ENCODE peak calls at places on chromosomes 1 and 21, in nine cellular contexts. C is omental fat pad; Q is frontal cortex; B is body of pancreas; W is foreskin melanocyte; F is SHP77; O is activated CD4-positive, alpha-beta T cell treated with anti-CD3 and anti-CD28 coated beads for 24 hours; H is activated CD4-positive, CD25-positive, alpha-beta regulatory T cell treated with anti-CD3 and anti-CD28 coated beads, Interleukin-2, amount 50 U/mL, for 72 hours; T is NCI-H510A treated with DMSO at 0.1 percent for 48 hours. G is an unnamed sample.

GRCh38 chr1:193417420-193417819 is 231.0 kb upstream of the B3GALT2 start:
- DNase-seq in C (no peak), Q (no peak), B (no peak), W (peak), F (no peak), O (no peak), H (no peak), T (no peak), G (no peak)

GRCh38 chr1:210697185-210697584 is 368.5 kb downstream of the HHAT start:
- DNase-seq in C (no peak), Q (no peak), B (no peak), W (no peak), F (no peak), O (no peak), H (no peak), T (no peak), G (no peak)

GRCh38 chr1:38671221-38671620 is 188.4 kb downstream of the RRAGC start:
- DNase-seq in C (no peak), Q (no peak), B (no peak), W (peak), F (no peak), O (no peak), H (no peak), T (no peak), G (no peak)

GRCh38 chr1:24996983-24997893 is 67.2 kb upstream of the RUNX3 start:
- DNase-seq in C (no peak), Q (no peak), B (no peak), W (no peak), F (no peak), O (no peak), H (no peak), T (no peak), G (no peak)

GRCh38 chr1:199574949-199575348 is 452.6 kb upstream of the NR5A2 start:
- DNase-seq in C (no peak), Q (no peak), B (no peak), W (no peak), F (no peak), O (no peak), H (no peak), T (no peak), G (no peak)

GRCh38 chr1:150875197-150876110 is 945 bp downstream of the ARNT start:
- DNase-seq in C (no peak), Q (no peak), B (no peak), W (no peak), F (no peak), O (no peak), H (no peak), T (no peak), G (peak)

GRCh38 chr1:226248091-226248490 is 24.6 kb downstream of the MIXL1 start:
- DNase-seq in C (no peak), Q (no peak), B (no peak), W (no peak), F (no peak), O (no peak), H (no peak), T (no peak), G (no peak)

GRCh38 chr1:116825400-116825734 is 71.1 kb downstream of the CD2 start:
- DNase-seq in C (no peak), Q (peak), B (no peak), W (no peak), F (peak), O (no peak), H (no peak), T (no peak), G (no peak)

GRCh38 chr1:113917400-113918082 is 11.6 kb upstream of the HIPK1 start:
- DNase-seq in C (no peak), Q (no peak), B (no peak), W (no peak), F (no peak), O (no peak), H (no peak), T (no peak), G (no peak)

GRCh38 chr1:228020686-228021525 is 14.1 kb downstream of the WNT3A start:
- DNase-seq in C (no peak), Q (no peak), B (peak), W (no peak), F (no peak), O (no peak), H (peak), T (no peak), G (no peak)

GRCh38 chr21:45341779-45342178 is 54.1 kb upstream of the POFUT2 start:
- DNase-seq in C (no peak), Q (no peak), B (peak), W (no peak), F (no peak), O (no peak), H (no peak), T (no peak), G (peak)

GRCh38 chr1:59142663-59143487 is 154.0 kb upstream of the FGGY start:
- DNase-seq in C (no peak), Q (peak), B (no peak), W (no peak), F (no peak), O (no peak), H (no peak), T (no peak), G (no peak)

GRCh38 chr1:177586429-177586828 is 383.4 kb downstream of the SEC16B start:
- DNase-seq in C (no peak), Q (no peak), B (no peak), W (no peak), F (no peak), O (no peak), H (no peak), T (no peak), G (no peak)

GRCh38 chr1:157034137-157034800 is 11.3 kb downstream of the ARHGEF11 start:
- DNase-seq in C (no peak), Q (no peak), B (no peak), W (peak), F (no peak), O (no peak), H (no peak), T (no peak), G (no peak)

GRCh38 chr1:85581802-85582686 is 1.5 kb downstream of the CCN1 start:
- DNase-seq in C (no peak), Q (no peak), B (peak), W (no peak), F (no peak), O (no peak), H (no peak), T (peak), G (no peak)

GRCh38 chr1:111203681-111204210 is 3.3 kb upstream of the DENND2D start:
- DNase-seq in C (no peak), Q (peak), B (peak), W (no peak), F (no peak), O (peak), H (peak), T (peak), G (no peak)

GRCh38 chr21:41803316-41803715 is 36.5 kb upstream of the RIPK4 start:
- DNase-seq in C (no peak), Q (no peak), B (no peak), W (no peak), F (no peak), O (no peak), H (no peak), T (no peak), G (no peak)

GRCh38 chr1:79792212-79792575 is 785.7 kb upstream of the ADGRL4 start:
- DNase-seq in C (no peak), Q (no peak), B (no peak), W (no peak), F (no peak), O (no peak), H (no peak), T (no peak), G (no peak)

GRCh38 chr1:59432531-59433439 is 135.9 kb downstream of the FGGY start:
- DNase-seq in C (no peak), Q (no peak), B (no peak), W (no peak), F (no peak), O (no peak), H (no peak), T (no peak), G (peak)

GRCh38 chr1:22553104-22553880 is 10.0 kb upstream of the EPHA8 start:
- DNase-seq in C (no peak), Q (no peak), B (peak), W (no peak), F (no peak), O (no peak), H (no peak), T (no peak), G (no peak)

GRCh38 chr1:62196091-62196690 is 1.5 kb downstream of the L1TD1 start:
- DNase-seq in C (no peak), Q (no peak), B (no peak), W (no peak), F (no peak), O (no peak), H (no peak), T (no peak), G (no peak)

GRCh38 chr1:24360681-24361080 is 41.5 kb downstream of the GRHL3 start:
- DNase-seq in C (no peak), Q (no peak), B (no peak), W (no peak), F (no peak), O (no peak), H (no peak), T (no peak), G (no peak)

GRCh38 chr21:29261555-29262540 is 36.9 kb upstream of the BACH1 start:
- DNase-seq in C (no peak), Q (no peak), B (no peak), W (no peak), F (no peak), O (no peak), H (no peak), T (no peak), G (no peak)

GRCh38 chr21:35616090-35616489 is 444.2 kb downstream of the SETD4 start:
- DNase-seq in C (no peak), Q (no peak), B (no peak), W (peak), F (no peak), O (no peak), H (no peak), T (no peak), G (no peak)

GRCh38 chr1:245209658-245210415 is 55.1 kb downstream of the KIF26B start:
- DNase-seq in C (no peak), Q (no peak), B (no peak), W (no peak), F (no peak), O (no peak), H (no peak), T (no peak), G (no peak)

G was measured in cerebellum.